ENCODE peak calls at places on chromosomes 12 and 14, in six cellular contexts. W, K, R, N, J and H are unnamed samples.

GRCh38 chr14:104349950-104350349 is 211.6 kb downstream of the KIF26A start:
- DNase-seq in K (peak), J (peak), R (no peak), N (no peak), W (peak), H (peak)

GRCh38 chr12:47990351-47991105 is 13.7 kb downstream of the COL2A1 start:
- DNase-seq in K (no peak), J (no peak), R (no peak), W (peak), N (no peak), H (no peak)

GRCh38 chr12:123982269-123982668 is 9.3 kb downstream of the ZNF664 start:
- DNase-seq in J (no peak), W (no peak), K (no peak), R (no peak), N (no peak), H (no peak)

GRCh38 chr14:98130691-98131090 is 1141.3 kb downstream of the BCL11B start:
- DNase-seq in R (no peak), W (no peak), K (no peak), J (no peak), N (no peak), H (no peak)

GRCh38 chr14:91374287-91374880 is 43.2 kb downstream of the CCDC88C start:
- DNase-seq in W (no peak), K (no peak), N (peak), R (no peak), J (no peak), H (no peak)

GRCh38 chr14:60640859-60641721 is 8.2 kb downstream of the SIX1 start:
- DNase-seq in J (no peak), K (no peak), N (no peak), R (no peak), W (no peak), H (no peak)

GRCh38 chr12:2258035-2258434 is 205.2 kb downstream of the CACNA1C start:
- DNase-seq in J (no peak), K (no peak), N (no peak), W (no peak), R (no peak), H (no peak)

GRCh38 chr12:100554608-100555077 is 18.8 kb upstream of the GAS2L3 start:
- DNase-seq in N (peak), R (no peak), J (no peak), K (no peak), W (no peak), H (no peak)

GRCh38 chr12:85580562-85581168 is 255.5 kb downstream of the RASSF9 start:
- DNase-seq in J (no peak), R (no peak), N (peak), K (no peak), W (no peak), H (no peak)

GRCh38 chr14:64685364-64686130 is 18.7 kb upstream of the PLEKHG3 start:
- DNase-seq in K (no peak), W (no peak), R (no peak), J (no peak), N (no peak), H (no peak)

GRCh38 chr12:6336859-6337744 is 4.8 kb downstream of the TNFRSF1A start:
- DNase-seq in W (no peak), N (peak), K (peak), R (no peak), J (no peak), H (peak)

GRCh38 chr12:56601503-56601902 is 28.6 kb downstream of the BAZ2A start:
- DNase-seq in R (no peak), N (peak), K (no peak), W (no peak), J (no peak), H (peak)

GRCh38 chr12:132084681-132085635 is 59.2 kb downstream of the DDX51 start:
- DNase-seq in J (peak), W (peak), N (peak), R (no peak), K (peak), H (peak)

GRCh38 chr14:61268797-61269196 is 12.3 kb downstream of the TMEM30B start:
- DNase-seq in R (no peak), N (no peak), K (no peak), W (no peak), J (no peak), H (no peak)

GRCh38 chr14:42884100-42884499 is 1277.4 kb downstream of the LRFN5 start:
- DNase-seq in R (no peak), W (no peak), K (no peak), N (no peak), J (no peak), H (no peak)

GRCh38 chr14:39023939-39024871 is 78.8 kb downstream of the SEC23A start:
- DNase-seq in K (no peak), R (no peak), N (no peak), W (no peak), J (no peak), H (peak)

GRCh38 chr14:101557321-101557695 is 4.0 kb upstream of the DIO3 start:
- DNase-seq in J (no peak), N (no peak), W (no peak), R (no peak), K (no peak), H (no peak)

GRCh38 chr14:72523397-72524157 is 370.3 kb downstream of the DPF3 start:
- DNase-seq in J (no peak), R (no peak), K (no peak), W (no peak), N (peak), H (no peak)

GRCh38 chr12:92745874-92746553 is 43.2 kb downstream of the PLEKHG7 start:
- DNase-seq in K (peak), W (peak), J (peak), R (no peak), N (peak), H (peak)

GRCh38 chr14:39374846-39375245 is 57.4 kb downstream of the FBXO33 start:
- DNase-seq in R (no peak), W (no peak), N (peak), K (no peak), J (no peak), H (no peak)

GRCh38 chr14:55963295-55963694 is 154.9 kb upstream of the PELI2 start:
- DNase-seq in N (no peak), R (no peak), K (no peak), J (no peak), W (no peak), H (no peak)

GRCh38 chr14:54730156-54730961 is 163.4 kb downstream of the SAMD4A start:
- DNase-seq in R (no peak), K (no peak), W (no peak), N (no peak), J (no peak), H (peak)

GRCh38 chr14:44372807-44373497 is 134.1 kb downstream of the FSCB start:
- DNase-seq in K (no peak), W (no peak), N (no peak), J (no peak), R (no peak), H (no peak)

GRCh38 chr14:21070610-21071224 is 613 bp downstream of the ARHGEF40 start:
- DNase-seq in K (peak), W (no peak), N (peak), J (no peak), R (no peak), H (peak)
- TF ChIP-seq CTCF in K (no peak), W (no peak), N (no peak), J (no peak), R (no peak), H (no peak)

DNA sequence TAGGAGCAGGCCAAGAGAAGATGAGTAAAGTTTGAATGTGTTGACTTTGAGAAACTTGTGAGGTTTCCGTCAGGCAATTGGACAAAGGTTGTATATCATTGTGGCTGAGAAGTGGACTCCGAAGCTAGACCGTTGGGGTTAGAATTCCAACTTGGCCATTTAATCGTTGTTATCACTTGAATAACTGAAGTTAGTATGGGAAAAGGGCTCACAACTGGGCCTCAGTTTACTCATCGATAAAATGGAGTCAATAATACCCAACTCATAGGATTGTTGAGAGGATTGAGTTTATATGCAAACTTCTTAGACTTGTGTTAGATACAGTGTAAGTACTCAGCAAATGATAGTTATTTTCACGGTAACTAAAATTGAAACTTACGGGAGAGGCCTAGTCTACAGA is 846 bp downstream of the SLIRP start:
- DNase-seq in W (no peak), J (no peak), K (no peak), R (no peak), N (no peak), H (no peak)
- H3K27ac ChIP-seq in W (peak), J (no peak), K (no peak), R (peak), N (peak), H (peak)

GRCh38 chr12:4243098-4243795 is 30.3 kb upstream of the CCND2 start:
- DNase-seq in N (no peak), K (no peak), J (no peak), W (no peak), R (no peak), H (no peak)
- TF ChIP-seq POLR2AphosphoS5 in N (no peak), K (no peak), J (no peak), W (no peak), R (no peak), H (no peak)

DNA sequence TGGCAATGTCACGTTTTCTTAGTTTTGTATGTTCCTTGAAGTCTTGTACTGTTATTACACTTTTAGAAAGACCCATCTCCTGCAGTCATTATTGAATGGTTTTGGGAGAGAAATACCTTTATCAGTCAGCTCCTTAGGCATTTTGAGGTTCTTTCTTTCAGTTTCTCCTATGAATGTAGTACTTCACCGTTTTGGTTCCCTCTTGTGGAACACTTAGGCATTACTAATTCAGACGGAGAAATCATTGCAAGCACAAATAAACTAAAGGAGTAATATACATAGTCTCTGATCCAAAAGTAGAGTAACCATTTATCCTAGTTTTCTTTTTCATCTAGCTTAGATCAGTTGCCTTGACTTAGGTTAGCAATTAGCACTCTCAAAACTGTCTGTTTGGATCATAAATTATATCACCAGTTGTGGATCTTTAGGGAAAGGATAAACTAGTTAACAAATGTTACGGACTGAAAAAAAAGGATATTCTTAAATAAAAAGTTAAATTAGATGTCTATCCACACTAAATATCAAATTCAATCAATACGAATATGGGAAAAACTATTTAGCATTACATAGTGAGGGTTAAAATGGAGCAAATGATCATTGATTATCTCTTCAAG is 1538.3 kb upstream of the SEL1L start:
- DNase-seq in N (no peak), R (no peak), W (no peak), J (no peak), K (no peak), H (no peak)
- TF ChIP-seq CTCF in N (no peak), R (no peak), W (no peak), J (peak), K (no peak), H (peak)